ENCODE peak calls at places on chromosomes 16 and 17, in six cellular contexts. Z is breast epithelium, O is tibial nerve, H is H1, R is prostate gland, I is H9. J is an unnamed sample.

GRCh38 chr16:27383511-27384243 is 18.3 kb upstream of the IL21R start:
- DNase-seq in Z (no peak), O (no peak), H (no peak), R (no peak), I (no peak), J (no peak)

GRCh38 chr16:12942861-12943260 is 41.5 kb downstream of the SHISA9 start:
- DNase-seq in Z (no peak), O (no peak), H (no peak), R (no peak), I (no peak), J (no peak)

GRCh38 chr17:65191805-65192740 is 54.9 kb downstream of the RGS9 start:
- DNase-seq in Z (no peak), O (no peak), H (no peak), R (no peak), I (no peak), J (no peak)

GRCh38 chr17:6843241-6843890 is 11.8 kb upstream of the TEKT1 start:
- DNase-seq in Z (no peak), O (no peak), H (no peak), R (no peak), I (no peak), J (no peak)

GRCh38 chr16:56558024-56558747 is 6.7 kb upstream of the MT4 start:
- DNase-seq in Z (peak; percentile 63), O (no peak), H (no peak), R (no peak), I (no peak), J (no peak)

GRCh38 chr17:79938696-79939435 is 96.8 kb downstream of the TBC1D16 start:
- DNase-seq in Z (no peak), O (no peak), H (no peak), R (no peak), I (no peak), J (no peak)

GRCh38 chr17:31834448-31834847 is 24.6 kb downstream of the COPRS start:
- DNase-seq in Z (no peak), O (no peak), H (no peak), R (no peak), I (no peak), J (no peak)

GRCh38 chr17:988561-988960 is 8.4 kb upstream of the TIMM22 start:
- DNase-seq in Z (no peak), O (no peak), H (no peak), R (no peak), I (no peak), J (peak; percentile 1)

GRCh38 chr16:67552476-67552875 is 9.8 kb upstream of the CTCF start:
- DNase-seq in Z (no peak), O (no peak), H (no peak), R (no peak), I (no peak), J (no peak)

GRCh38 chr17:32142857-32143524 is 689 bp downstream of the RHOT1 start:
- DNase-seq in Z (peak; percentile 49), O (peak; percentile 40), H (peak; percentile 81), R (peak; percentile 47), I (peak; percentile 87), J (peak; percentile 76)

GRCh38 chr16:78503501-78504110 is 404.2 kb downstream of the WWOX start:
- DNase-seq in Z (no peak), O (peak; percentile 88), H (no peak), R (peak; percentile 68), I (no peak), J (no peak)

GRCh38 chr16:56851671-56852400 is 13.2 kb upstream of the SLC12A3 start:
- DNase-seq in Z (no peak), O (no peak), H (no peak), R (no peak), I (peak; percentile 65), J (no peak)

GRCh38 chr16:57577691-57578224 is 35.3 kb downstream of the ADGRG5 start:
- DNase-seq in Z (no peak), O (no peak), H (no peak), R (no peak), I (peak; percentile 19), J (no peak)

GRCh38 chr17:75864448-75864871 is 9.3 kb upstream of the WBP2 start:
- DNase-seq in Z (peak; percentile 48), O (peak; percentile 56), H (no peak), R (no peak), I (peak; percentile 70), J (peak; percentile 67)

GRCh38 chr17:36778458-36778857 is 158.8 kb upstream of the LHX1 start:
- DNase-seq in Z (no peak), O (no peak), H (no peak), R (no peak), I (no peak), J (no peak)

GRCh38 chr16:8967437-8967821 is 3.7 kb upstream of the USP7 start:
- DNase-seq in Z (no peak), O (no peak), H (no peak), R (no peak), I (no peak), J (no peak)

GRCh38 chr17:42438600-42439567 is 15.8 kb upstream of the CAVIN1 start:
- DNase-seq in Z (no peak), O (peak; percentile 46), H (no peak), R (no peak), I (peak; percentile 74), J (no peak)

GRCh38 chr16:20905576-20905975 is 5.0 kb downstream of the LYRM1 start:
- DNase-seq in Z (no peak), O (no peak), H (no peak), R (no peak), I (no peak), J (no peak)
- H3K4me1 ChIP-seq in Z (peaks cover 27% of the 10 kb centered on the region), O (peaks cover 58% of the 10 kb centered on the region), H (peaks cover 4% of the 10 kb centered on the region), R (peaks cover 10% of the 10 kb centered on the region), I (no peaks in the 10 kb centered on the region), J (peaks cover 25% of the 10 kb centered on the region)

GRCh38 chr16:832652-833336 is 32.3 kb upstream of the GNG13 start:
- DNase-seq in Z (no peak), O (no peak), H (no peak), R (no peak), I (no peak), J (peak; percentile 66)

GRCh38 chr16:833411-833810 is 32.9 kb upstream of the GNG13 start:
- DNase-seq in Z (no peak), O (no peak), H (no peak), R (no peak), I (no peak), J (no peak)

GRCh38 chr16:838741-839140 is 38.2 kb upstream of the GNG13 start:
- DNase-seq in Z (no peak), O (no peak), H (no peak), R (no peak), I (no peak), J (no peak)

GRCh38 chr16:835373-835772 is 34.8 kb upstream of the GNG13 start:
- DNase-seq in Z (no peak), O (no peak), H (no peak), R (no peak), I (no peak), J (no peak)

DNA sequence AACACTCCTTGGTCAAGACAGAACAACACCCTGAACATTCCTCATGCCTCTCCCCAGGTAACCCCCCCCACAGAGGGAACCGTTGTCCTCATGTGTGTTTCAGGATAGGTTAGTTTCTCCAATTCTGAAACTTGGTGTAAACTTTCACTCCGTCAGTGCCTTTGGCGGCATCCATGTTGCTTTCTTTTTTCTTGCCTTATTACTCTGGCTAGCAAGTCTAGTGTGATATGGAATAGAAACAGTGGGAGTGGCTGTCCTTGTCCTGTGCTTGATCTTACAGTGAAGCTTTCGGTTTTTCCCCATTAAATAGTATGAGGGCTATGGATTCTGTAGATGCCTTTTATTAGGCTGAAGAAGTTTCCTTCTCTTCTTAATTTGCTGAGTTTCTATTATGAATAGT is 35.7 kb upstream of the GNG13 start:
- DNase-seq in Z (no peak), O (no peak), H (no peak), R (no peak), I (no peak), J (no peak)
- H3K9me3 ChIP-seq in Z (peaks cover 38% of the 10 kb centered on the region), O (peaks cover 16% of the 10 kb centered on the region), H (peaks cover 53% of the 10 kb centered on the region), R (no peaks in the 10 kb centered on the region), I (no peaks in the 10 kb centered on the region), J (peaks cover 19% of the 10 kb centered on the region)

GRCh38 chr17:73551144-73551543 is 93.1 kb downstream of the SDK2 start:
- DNase-seq in Z (no peak), O (no peak), H (no peak), R (no peak), I (no peak), J (no peak)
- H3K4me1 ChIP-seq in Z (no peaks in the 10 kb centered on the region), O (peaks cover 5% of the 10 kb centered on the region), H (no peaks in the 10 kb centered on the region), R (no peaks in the 10 kb centered on the region), I (peaks cover 3% of the 10 kb centered on the region), J (no peaks in the 10 kb centered on the region)

DNA sequence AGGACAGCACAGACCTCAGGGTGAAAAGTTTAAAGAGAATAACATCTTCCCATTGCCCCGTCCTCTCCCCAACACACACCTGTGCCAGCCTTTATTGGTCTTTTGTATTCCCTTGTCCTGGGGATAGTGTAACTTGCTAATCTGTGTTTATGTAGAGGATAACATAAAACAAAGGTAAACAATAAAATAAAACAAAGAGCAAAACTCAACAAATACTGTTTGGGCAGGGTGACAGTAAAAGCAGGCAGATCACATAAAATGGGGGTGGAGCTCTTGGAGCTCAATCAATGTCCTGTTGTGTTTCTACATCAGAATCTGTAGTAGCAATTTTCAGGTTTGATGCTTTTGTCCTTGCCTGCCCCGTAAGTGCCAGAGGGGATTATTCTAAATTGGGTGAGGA is 1939.7 kb downstream of the TP53TG3F start:
- DNase-seq in Z (no peak), O (no peak), H (no peak), R (peak; percentile 53), I (no peak), J (no peak)
- H3K9me3 ChIP-seq in Z (no peaks in the 10 kb centered on the region), O (no peaks in the 10 kb centered on the region), H (peaks cover 81% of the 10 kb centered on the region), R (no peaks in the 10 kb centered on the region), I (peaks cover 94% of the 10 kb centered on the region), J (peaks cover 44% of the 10 kb centered on the region)

GRCh38 chr16:21622545-21622944 is 23.2 kb downstream of the METTL9 start:
- DNase-seq in Z (no peak), O (no peak), H (no peak), R (no peak), I (no peak), J (no peak)

GRCh38 chr16:21626659-21627277 is 25.6 kb downstream of the IGSF6 start:
- DNase-seq in Z (no peak), O (peak; percentile 28), H (no peak), R (no peak), I (no peak), J (no peak)

GRCh38 chr16:21625026-21625425 is 25.6 kb downstream of the METTL9 start:
- DNase-seq in Z (no peak), O (no peak), H (no peak), R (no peak), I (no peak), J (no peak)

GRCh38 chr16:21628772-21629171 is 23.6 kb downstream of the IGSF6 start:
- DNase-seq in Z (no peak), O (no peak), H (no peak), R (no peak), I (no peak), J (no peak)

GRCh38 chr16:21628196-21628726 is 24.1 kb downstream of the IGSF6 start:
- DNase-seq in Z (no peak), O (no peak), H (no peak), R (no peak), I (no peak), J (no peak)
- H3K4me1 ChIP-seq in Z (no peaks in the 10 kb centered on the region), O (no peaks in the 10 kb centered on the region), H (no peaks in the 10 kb centered on the region), R (no peaks in the 10 kb centered on the region), I (no peaks in the 10 kb centered on the region), J (no peaks in the 10 kb centered on the region)